ENCODE peak calls at places on chromosomes 4 and X, in seven cellular contexts. P is tibial artery, R is heart right ventricle, Z is K562, D is H9, T is HCT116, C is psoas muscle. E is an unnamed sample.

GRCh38 chr4:140971077-140971792 is 162.0 kb downstream of the RNF150 start:
- DNase-seq in D (peak; percentile 43), C (no peak), R (no peak), P (no peak), T (no peak), Z (no peak), E (no peak)

GRCh38 chr4:42671431-42672194 is 14.7 kb upstream of the ATP8A1 start:
- DNase-seq in Z (no peak), R (no peak), T (no peak), C (no peak), P (no peak), D (no peak), E (no peak)

GRCh38 chr4:31234494-31234893 is 514.3 kb downstream of the PCDH7 start:
- DNase-seq in P (no peak), Z (no peak), D (peak; percentile 71), T (peak; percentile 45), R (no peak), C (no peak), E (no peak)

GRCh38 chr4:40502936-40503335 is 126.7 kb downstream of the RBM47 start:
- DNase-seq in R (no peak), C (no peak), D (no peak), P (no peak), T (no peak), Z (no peak), E (no peak)

GRCh38 chrX:108699368-108699767 is 37.0 kb downstream of the IRS4 start:
- DNase-seq in C (no peak), R (no peak), P (no peak), D (no peak), T (peak; percentile 16), Z (peak; percentile 5), E (no peak)

GRCh38 chr4:67885727-67886126 is 1.9 kb upstream of the TMPRSS11D start:
- DNase-seq in C (no peak), Z (no peak), D (no peak), T (peak; percentile 35), P (no peak), R (no peak), E (no peak)

GRCh38 chrX:48695524-48695875 is 1.0 kb upstream of the SUV39H1 start:
- DNase-seq in P (no peak), T (no peak), Z (no peak), C (no peak), D (no peak), R (no peak), E (no peak)

GRCh38 chrX:100829730-100830129 is 9.5 kb downstream of the CSTF2 start:
- DNase-seq in P (no peak), D (no peak), T (no peak), R (no peak), C (no peak), Z (no peak), E (no peak)

GRCh38 chrX:19549838-19550237 is 34.5 kb upstream of the MAP3K15 start:
- DNase-seq in Z (no peak), T (no peak), P (no peak), C (no peak), D (no peak), R (no peak), E (no peak)

GRCh38 chrX:53481093-53481492 is 46.9 kb upstream of the HSD17B10 start:
- DNase-seq in C (no peak), P (no peak), Z (peak; percentile 25), T (no peak), D (peak; percentile 32), R (no peak), E (no peak)

GRCh38 chr4:3201718-3202702 is 46.9 kb upstream of the MSANTD1 start:
- DNase-seq in D (no peak), R (no peak), T (no peak), P (no peak), Z (no peak), C (no peak), E (no peak)

GRCh38 chrX:13085533-13085932 is 41.1 kb upstream of the FAM9C start:
- DNase-seq in T (no peak), Z (no peak), R (no peak), P (no peak), C (no peak), D (no peak), E (no peak)
- H3K4me1 ChIP-seq in T (no peaks in the 10 kb centered on the region), Z (peaks cover 6% of the 10 kb centered on the region), R (no peaks in the 10 kb centered on the region), P (no peaks in the 10 kb centered on the region), C (no peaks in the 10 kb centered on the region), D (no peaks in the 10 kb centered on the region), E (no peaks in the 10 kb centered on the region)

GRCh38 chr4:94519019-94519418 is 67.3 kb downstream of the PDLIM5 start:
- DNase-seq in Z (no peak), D (no peak), P (no peak), R (no peak), C (no peak), T (no peak), E (no peak)
- H3K27ac ChIP-seq in Z (peak overlapping the region; percentile 55), D (no peak overlapping the region), P (peak overlapping the region; percentile 59), R (peak overlapping the region; percentile 68), C (peak overlapping the region; percentile 64), T (no peak overlapping the region), E (no peak overlapping the region)

DNA sequence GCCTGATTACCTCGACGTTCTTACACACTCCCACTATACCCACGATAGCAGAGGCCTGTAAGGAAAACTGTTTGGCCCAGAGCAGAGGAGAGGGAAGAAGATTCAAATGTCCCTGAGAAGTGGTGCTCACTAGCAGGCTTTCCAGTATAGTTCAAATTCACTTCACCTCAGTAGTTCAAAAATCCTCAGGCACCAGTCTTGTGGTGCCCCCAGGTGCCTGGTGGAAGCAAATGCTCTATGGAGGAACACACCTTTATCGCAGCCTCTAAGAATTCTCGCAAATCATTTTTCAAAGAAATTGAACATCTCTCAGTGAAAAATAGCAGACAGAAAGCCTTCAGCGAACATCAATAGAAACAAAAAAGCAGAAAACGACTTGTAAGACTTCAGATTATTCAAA is 12.2 kb upstream of the MTMR1 start:
- DNase-seq in C (no peak), R (no peak), T (peak; percentile 8), P (no peak), D (no peak), Z (no peak), E (no peak)
- TF ChIP-seq CTCF in C (no peak), R (peak; percentile 23), T (peak; percentile 55), P (no peak), D (peak; percentile 64), Z (peak; percentile 51), E (no peak)

GRCh38 chr4:38670061-38670894 is 6.3 kb downstream of the KLF3 start:
- DNase-seq in P (no peak), T (no peak), D (peak; percentile 42), R (no peak), Z (no peak), C (no peak), E (no peak)
- H3K4me1 ChIP-seq in P (peaks cover 71% of the 10 kb centered on the region), T (peaks cover 85% of the 10 kb centered on the region), D (peaks cover 19% of the 10 kb centered on the region), R (peaks cover 98% of the 10 kb centered on the region), Z (peaks cover 41% of the 10 kb centered on the region), C (peaks cover 94% of the 10 kb centered on the region), E (peaks cover 99% of the 10 kb centered on the region)

GRCh38 chr4:183966371-183966770 is 61.3 kb downstream of the STOX2 start:
- DNase-seq in C (no peak), T (no peak), R (no peak), Z (no peak), P (no peak), D (no peak), E (no peak)

GRCh38 chr4:183969596-183969995 is 64.5 kb downstream of the STOX2 start:
- DNase-seq in T (no peak), P (no peak), D (no peak), R (no peak), Z (no peak), C (no peak), E (no peak)

GRCh38 chr4:183971938-183972490 is 66.9 kb downstream of the STOX2 start:
- DNase-seq in P (no peak), C (no peak), Z (no peak), D (no peak), T (no peak), R (peak; percentile 62), E (no peak)

GRCh38 chr4:183968502-183968901 is 63.4 kb downstream of the STOX2 start:
- DNase-seq in R (no peak), D (no peak), P (no peak), Z (no peak), C (no peak), T (no peak), E (no peak)

DNA sequence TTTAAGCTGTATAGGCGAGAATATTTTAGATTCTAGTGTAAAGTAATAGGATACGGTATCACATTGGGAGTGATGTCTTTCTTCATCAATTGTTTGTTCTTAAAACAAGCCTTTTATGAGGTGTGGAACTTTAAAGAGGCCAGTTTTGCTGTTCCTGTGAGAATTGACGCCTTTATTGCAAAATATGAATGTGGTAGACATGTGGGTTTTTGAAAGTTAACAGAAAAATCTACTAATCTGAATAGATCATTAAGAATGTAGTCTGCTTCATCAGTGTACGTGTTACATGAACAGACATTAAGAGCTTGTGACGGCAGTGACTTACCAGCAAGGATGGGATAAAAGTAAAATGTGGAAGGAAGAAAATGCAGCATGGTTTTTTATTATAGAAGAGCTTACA is 63.8 kb downstream of the STOX2 start:
- DNase-seq in Z (no peak), T (no peak), D (no peak), R (no peak), C (no peak), P (no peak), E (no peak)
- H3K27ac ChIP-seq in Z (no peak overlapping the region), T (no peak overlapping the region), D (no peak overlapping the region), R (no peak overlapping the region), C (no peak overlapping the region), P (no peak overlapping the region), E (no peak overlapping the region)

GRCh38 chr4:88573286-88573994 is 18.8 kb upstream of the HERC3 start:
- DNase-seq in R (no peak), D (no peak), C (no peak), T (no peak), P (no peak), Z (no peak), E (no peak)

GRCh38 chr4:88569944-88570455 is 22.3 kb upstream of the HERC3 start:
- DNase-seq in R (no peak), D (no peak), T (no peak), C (no peak), Z (no peak), P (no peak), E (no peak)

GRCh38 chr4:88575222-88575621 is 17.1 kb upstream of the HERC3 start:
- DNase-seq in C (no peak), T (no peak), R (no peak), D (no peak), Z (no peak), P (no peak), E (no peak)

GRCh38 chr4:88573995-88574394 is 18.3 kb upstream of the HERC3 start:
- DNase-seq in P (no peak), R (no peak), Z (no peak), T (peak; percentile 36), C (no peak), D (peak; percentile 49), E (no peak)
- TF ChIP-seq CTCF in P (peak; percentile 33), R (no peak), Z (no peak), T (peak; percentile 67), C (no peak), D (peak; percentile 59), E (no peak)

DNA sequence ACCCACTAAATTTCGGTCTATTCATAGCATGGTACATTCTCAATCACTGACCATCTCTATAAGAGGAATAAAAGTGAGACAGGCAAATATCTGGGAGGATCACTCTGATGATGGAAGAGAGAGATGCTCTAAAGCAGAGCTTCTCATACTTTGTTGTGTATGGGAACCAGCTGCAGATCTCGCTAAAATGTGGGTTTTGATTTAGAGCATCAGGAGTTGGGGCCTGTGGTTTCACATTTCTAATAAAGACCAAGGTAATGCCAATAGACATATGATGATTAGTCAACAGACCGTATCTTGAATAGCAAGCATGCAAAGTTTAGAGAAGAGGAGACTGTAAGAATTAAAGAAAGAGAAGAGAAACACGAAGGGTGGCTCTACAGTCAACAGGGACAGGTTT is 107.4 kb upstream of the FTHL17 start:
- DNase-seq in C (no peak), D (no peak), T (no peak), R (no peak), Z (no peak), P (no peak), E (no peak)
- H3K4me1 ChIP-seq in C (no peaks in the 10 kb centered on the region), D (no peaks in the 10 kb centered on the region), T (no peaks in the 10 kb centered on the region), R (no peaks in the 10 kb centered on the region), Z (no peaks in the 10 kb centered on the region), P (no peaks in the 10 kb centered on the region), E (no peaks in the 10 kb centered on the region)

E was measured in esophagus squamous epithelium.